ENCODE peak calls at places on chromosomes 11 and 22, in seven cellular contexts. One of them, this sample, is unnamed.

GRCh38 chr11:123718075-123718868 is 23.2 kb downstream of the ZNF202 start:
- DNase-seq in IMR-90: no peak
- DNase-seq in cardiac muscle cell: no peak
- DNase-seq in psoas muscle: no peak
- DNase-seq in stomach: no peak
- DNase-seq in tibial nerve: no peak
- DNase-seq in body of pancreas: no peak
- DNase-seq in this sample: peak

GRCh38 chr22:38122616-38123015 is 12.1 kb upstream of the BAIAP2L2 start:
- DNase-seq in IMR-90: no peak
- DNase-seq in cardiac muscle cell: no peak
- DNase-seq in psoas muscle: no peak
- DNase-seq in stomach: no peak
- DNase-seq in tibial nerve: no peak
- DNase-seq in body of pancreas: no peak
- DNase-seq in this sample: no peak

GRCh38 chr11:134508219-134508990 is 96.4 kb upstream of the B3GAT1 start:
- DNase-seq in IMR-90: no peak
- DNase-seq in cardiac muscle cell: no peak
- DNase-seq in psoas muscle: no peak
- DNase-seq in stomach: peak
- DNase-seq in tibial nerve: no peak
- DNase-seq in body of pancreas: no peak
- DNase-seq in this sample: no peak

GRCh38 chr22:42156121-42156520 is 25.5 kb upstream of the CYP2D6 start:
- DNase-seq in IMR-90: no peak
- DNase-seq in cardiac muscle cell: no peak
- DNase-seq in psoas muscle: no peak
- DNase-seq in stomach: no peak
- DNase-seq in tibial nerve: no peak
- DNase-seq in body of pancreas: no peak
- DNase-seq in this sample: peak

GRCh38 chr22:24208012-24208749 is 26.9 kb downstream of the SUSD2 start:
- DNase-seq in IMR-90: peak
- DNase-seq in cardiac muscle cell: no peak
- DNase-seq in psoas muscle: no peak
- DNase-seq in stomach: peak
- DNase-seq in tibial nerve: no peak
- DNase-seq in body of pancreas: peak
- DNase-seq in this sample: peak

GRCh38 chr11:72146625-72147024 is 11.1 kb downstream of the FOLR3 start:
- DNase-seq in IMR-90: no peak
- DNase-seq in cardiac muscle cell: no peak
- DNase-seq in psoas muscle: no peak
- DNase-seq in stomach: no peak
- DNase-seq in tibial nerve: no peak
- DNase-seq in body of pancreas: no peak
- DNase-seq in this sample: no peak

GRCh38 chr11:46356911-46357482 is 9.7 kb downstream of the DGKZ start:
- DNase-seq in IMR-90: peak
- DNase-seq in cardiac muscle cell: no peak
- DNase-seq in psoas muscle: peak
- DNase-seq in stomach: no peak
- DNase-seq in tibial nerve: no peak
- DNase-seq in body of pancreas: no peak
- DNase-seq in this sample: peak

GRCh38 chr22:45336971-45337431 is 27.3 kb downstream of the FAM118A start:
- DNase-seq in IMR-90: no peak
- DNase-seq in cardiac muscle cell: no peak
- DNase-seq in psoas muscle: peak
- DNase-seq in stomach: peak
- DNase-seq in tibial nerve: peak
- DNase-seq in body of pancreas: peak
- DNase-seq in this sample: no peak

GRCh38 chr11:64444838-64445441 is 86.0 kb downstream of the RPS6KA4 start:
- DNase-seq in IMR-90: peak
- DNase-seq in cardiac muscle cell: no peak
- DNase-seq in psoas muscle: no peak
- DNase-seq in stomach: no peak
- DNase-seq in tibial nerve: no peak
- DNase-seq in body of pancreas: peak
- DNase-seq in this sample: peak

GRCh38 chr22:27454807-27455450 is 346.6 kb downstream of the MN1 start:
- DNase-seq in IMR-90: no peak
- DNase-seq in cardiac muscle cell: no peak
- DNase-seq in psoas muscle: no peak
- DNase-seq in stomach: no peak
- DNase-seq in tibial nerve: no peak
- DNase-seq in body of pancreas: no peak
- DNase-seq in this sample: no peak

GRCh38 chr11:11047851-11048610 is 190.2 kb upstream of the ZBED5 start:
- DNase-seq in IMR-90: no peak
- DNase-seq in cardiac muscle cell: no peak
- DNase-seq in psoas muscle: no peak
- DNase-seq in stomach: no peak
- DNase-seq in tibial nerve: no peak
- DNase-seq in body of pancreas: no peak
- DNase-seq in this sample: no peak

GRCh38 chr11:28770806-28771205 is 662.6 kb downstream of the METTL15 start:
- DNase-seq in IMR-90: peak
- DNase-seq in cardiac muscle cell: no peak
- DNase-seq in psoas muscle: no peak
- DNase-seq in stomach: no peak
- DNase-seq in tibial nerve: no peak
- DNase-seq in body of pancreas: no peak
- DNase-seq in this sample: no peak

GRCh38 chr11:108218912-108219783 is 3.3 kb downstream of the NPAT start:
- DNase-seq in IMR-90: no peak
- DNase-seq in cardiac muscle cell: no peak
- DNase-seq in psoas muscle: no peak
- DNase-seq in stomach: no peak
- DNase-seq in tibial nerve: no peak
- DNase-seq in body of pancreas: no peak
- DNase-seq in this sample: no peak

GRCh38 chr22:36965716-36966115 is 52.3 kb downstream of the CSF2RB start:
- DNase-seq in IMR-90: no peak
- DNase-seq in cardiac muscle cell: no peak
- DNase-seq in psoas muscle: no peak
- DNase-seq in stomach: no peak
- DNase-seq in tibial nerve: no peak
- DNase-seq in body of pancreas: no peak
- DNase-seq in this sample: no peak
- TF ChIP-seq CTCF in IMR-90: no peak
- TF ChIP-seq CTCF in cardiac muscle cell: no peak
- TF ChIP-seq CTCF in psoas muscle: no peak
- TF ChIP-seq CTCF in stomach: no peak
- TF ChIP-seq CTCF in tibial nerve: no peak
- TF ChIP-seq CTCF in body of pancreas: no peak
- TF ChIP-seq CTCF in this sample: no peak

GRCh38 chr11:47378011-47378835 is at the start of gene SPI1:
- DNase-seq in IMR-90: no peak
- DNase-seq in cardiac muscle cell: peak
- DNase-seq in psoas muscle: peak
- DNase-seq in stomach: peak
- DNase-seq in tibial nerve: no peak
- DNase-seq in body of pancreas: peak
- DNase-seq in this sample: no peak

GRCh38 chr11:47376183-47376542 is 2.2 kb downstream of the SPI1 start:
- DNase-seq in IMR-90: no peak
- DNase-seq in cardiac muscle cell: no peak
- DNase-seq in psoas muscle: no peak
- DNase-seq in stomach: no peak
- DNase-seq in tibial nerve: no peak
- DNase-seq in body of pancreas: no peak
- DNase-seq in this sample: no peak

GRCh38 chr11:47377571-47378010 is 756 bp downstream of the SPI1 start:
- DNase-seq in IMR-90: no peak
- DNase-seq in cardiac muscle cell: no peak
- DNase-seq in psoas muscle: no peak
- DNase-seq in stomach: no peak
- DNase-seq in tibial nerve: no peak
- DNase-seq in body of pancreas: no peak
- DNase-seq in this sample: no peak

GRCh38 chr11:47375546-47376085 is 2.7 kb downstream of the SPI1 start:
- DNase-seq in IMR-90: no peak
- DNase-seq in cardiac muscle cell: no peak
- DNase-seq in psoas muscle: no peak
- DNase-seq in stomach: no peak
- DNase-seq in tibial nerve: no peak
- DNase-seq in body of pancreas: no peak
- DNase-seq in this sample: no peak

DNA sequence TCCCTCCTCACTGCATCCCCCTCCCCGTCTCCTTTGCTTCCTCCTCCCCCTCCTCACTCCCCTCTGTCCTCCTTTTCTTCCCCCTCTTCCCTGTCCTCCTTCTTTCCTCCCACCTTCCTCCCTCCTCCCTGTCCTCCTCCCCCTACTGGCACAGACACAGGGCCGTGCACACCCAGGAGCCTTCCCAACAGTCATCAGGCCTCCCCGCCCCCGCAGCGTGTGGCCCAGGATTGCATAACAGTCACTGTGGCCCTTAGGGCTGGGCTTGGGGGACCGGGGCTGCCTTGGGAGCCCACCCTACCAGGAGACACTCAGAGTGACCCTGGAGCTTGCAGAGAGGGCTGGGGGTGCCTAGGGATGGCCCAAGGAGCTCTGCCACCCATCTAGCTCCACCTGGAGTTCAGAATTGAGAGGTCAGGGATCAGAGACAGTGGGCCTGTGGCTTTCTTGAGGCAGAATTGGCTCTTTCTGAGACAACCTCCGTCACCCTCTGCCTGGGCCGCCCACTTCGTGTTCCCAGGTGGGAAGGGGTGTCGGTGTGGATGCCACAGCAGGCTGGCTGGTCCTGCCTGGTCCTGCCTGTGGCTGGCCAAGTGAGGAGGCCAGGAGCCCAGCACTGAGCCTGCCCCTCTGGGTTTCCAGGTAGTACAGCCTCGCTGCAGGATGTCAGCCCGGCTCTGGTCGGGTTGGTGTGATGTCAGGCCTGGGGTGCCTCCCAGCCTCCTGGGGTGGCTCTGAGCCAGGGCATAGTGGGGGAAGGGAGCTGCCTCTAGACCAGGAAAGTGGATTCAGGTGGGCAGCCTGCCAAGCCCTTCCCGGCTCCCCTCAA is 1.6 kb downstream of the SPI1 start:
- DNase-seq in IMR-90: no peak
- DNase-seq in cardiac muscle cell: no peak
- DNase-seq in psoas muscle: peak
- DNase-seq in stomach: no peak
- DNase-seq in tibial nerve: no peak
- DNase-seq in body of pancreas: peak
- DNase-seq in this sample: peak
- H3K4me3 ChIP-seq in IMR-90: no peak
- H3K4me3 ChIP-seq in cardiac muscle cell: no peak
- H3K4me3 ChIP-seq in psoas muscle: peak
- H3K4me3 ChIP-seq in stomach: peak
- H3K4me3 ChIP-seq in tibial nerve: peak
- H3K4me3 ChIP-seq in body of pancreas: no peak
- H3K4me3 ChIP-seq in this sample: no peak

GRCh38 chr11:102840018-102840417 is 3.4 kb downstream of the MMP3 start:
- DNase-seq in IMR-90: no peak
- DNase-seq in cardiac muscle cell: no peak
- DNase-seq in psoas muscle: no peak
- DNase-seq in stomach: no peak
- DNase-seq in tibial nerve: no peak
- DNase-seq in body of pancreas: no peak
- DNase-seq in this sample: no peak
- TF ChIP-seq CTCF in IMR-90: no peak
- TF ChIP-seq CTCF in cardiac muscle cell: no peak
- TF ChIP-seq CTCF in psoas muscle: no peak
- TF ChIP-seq CTCF in stomach: no peak
- TF ChIP-seq CTCF in tibial nerve: no peak
- TF ChIP-seq CTCF in body of pancreas: no peak
- TF ChIP-seq CTCF in this sample: no peak

GRCh38 chr22:28950567-28951411 is 67.4 kb downstream of the ZNRF3 start:
- DNase-seq in IMR-90: no peak
- DNase-seq in cardiac muscle cell: no peak
- DNase-seq in psoas muscle: no peak
- DNase-seq in stomach: no peak
- DNase-seq in tibial nerve: no peak
- DNase-seq in body of pancreas: no peak
- DNase-seq in this sample: no peak

GRCh38 chr22:28951969-28952521 is 68.7 kb downstream of the ZNRF3 start:
- DNase-seq in IMR-90: peak
- DNase-seq in cardiac muscle cell: no peak
- DNase-seq in psoas muscle: no peak
- DNase-seq in stomach: no peak
- DNase-seq in tibial nerve: no peak
- DNase-seq in body of pancreas: peak
- DNase-seq in this sample: no peak

GRCh38 chr22:28949788-28950187 is 66.4 kb downstream of the ZNRF3 start:
- DNase-seq in IMR-90: peak
- DNase-seq in cardiac muscle cell: no peak
- DNase-seq in psoas muscle: no peak
- DNase-seq in stomach: no peak
- DNase-seq in tibial nerve: no peak
- DNase-seq in body of pancreas: no peak
- DNase-seq in this sample: no peak

GRCh38 chr22:28952857-28953256 is 69.5 kb downstream of the ZNRF3 start:
- DNase-seq in IMR-90: peak
- DNase-seq in cardiac muscle cell: no peak
- DNase-seq in psoas muscle: no peak
- DNase-seq in stomach: no peak
- DNase-seq in tibial nerve: no peak
- DNase-seq in body of pancreas: no peak
- DNase-seq in this sample: no peak

GRCh38 chr22:28951530-28951929 is 68.2 kb downstream of the ZNRF3 start:
- DNase-seq in IMR-90: no peak
- DNase-seq in cardiac muscle cell: no peak
- DNase-seq in psoas muscle: no peak
- DNase-seq in stomach: no peak
- DNase-seq in tibial nerve: no peak
- DNase-seq in body of pancreas: no peak
- DNase-seq in this sample: no peak
- H3K4me3 ChIP-seq in IMR-90: no peak
- H3K4me3 ChIP-seq in cardiac muscle cell: no peak
- H3K4me3 ChIP-seq in psoas muscle: no peak
- H3K4me3 ChIP-seq in stomach: no peak
- H3K4me3 ChIP-seq in tibial nerve: no peak
- H3K4me3 ChIP-seq in body of pancreas: no peak
- H3K4me3 ChIP-seq in this sample: no peak

GRCh38 chr11:44349328-44349727 is 39.4 kb upstream of the ALX4 start:
- DNase-seq in IMR-90: no peak
- DNase-seq in cardiac muscle cell: no peak
- DNase-seq in psoas muscle: no peak
- DNase-seq in stomach: no peak
- DNase-seq in tibial nerve: no peak
- DNase-seq in body of pancreas: no peak
- DNase-seq in this sample: no peak

GRCh38 chr11:44348114-44348513 is 38.2 kb upstream of the ALX4 start:
- DNase-seq in IMR-90: no peak
- DNase-seq in cardiac muscle cell: no peak
- DNase-seq in psoas muscle: no peak
- DNase-seq in stomach: no peak
- DNase-seq in tibial nerve: no peak
- DNase-seq in body of pancreas: no peak
- DNase-seq in this sample: no peak

GRCh38 chr11:44348721-44349120 is 38.8 kb upstream of the ALX4 start:
- DNase-seq in IMR-90: no peak
- DNase-seq in cardiac muscle cell: no peak
- DNase-seq in psoas muscle: no peak
- DNase-seq in stomach: no peak
- DNase-seq in tibial nerve: no peak
- DNase-seq in body of pancreas: no peak
- DNase-seq in this sample: no peak

GRCh38 chr11:44351006-44351660 is 41.2 kb upstream of the ALX4 start:
- DNase-seq in IMR-90: no peak
- DNase-seq in cardiac muscle cell: no peak
- DNase-seq in psoas muscle: no peak
- DNase-seq in stomach: no peak
- DNase-seq in tibial nerve: no peak
- DNase-seq in body of pancreas: no peak
- DNase-seq in this sample: no peak

GRCh38 chr11:44351898-44352498 is 42.1 kb upstream of the ALX4 start:
- DNase-seq in IMR-90: no peak
- DNase-seq in cardiac muscle cell: no peak
- DNase-seq in psoas muscle: no peak
- DNase-seq in stomach: no peak
- DNase-seq in tibial nerve: no peak
- DNase-seq in body of pancreas: no peak
- DNase-seq in this sample: no peak
- TF ChIP-seq CTCF in IMR-90: no peak
- TF ChIP-seq CTCF in cardiac muscle cell: peak
- TF ChIP-seq CTCF in psoas muscle: no peak
- TF ChIP-seq CTCF in stomach: no peak
- TF ChIP-seq CTCF in tibial nerve: no peak
- TF ChIP-seq CTCF in body of pancreas: no peak
- TF ChIP-seq CTCF in this sample: no peak

This sample was measured in epithelial cell of esophagus.